ENCODE peak calls at places on chromosomes 6 and 20, in nine cellular contexts. H is transverse colon; I is CD4-positive, CD25-positive, alpha-beta regulatory T cell; F is esophagus squamous epithelium; E is stomach; N is psoas muscle; Y is pancreas; Q is RWPE1; B is hepatocyte. S is an unnamed sample.

GRCh38 chr20:35954907-35955251 is 577 bp upstream of the SCAND1 start:
- DNase-seq in Q (peak), F (no peak), H (no peak), Y (no peak), E (no peak), I (peak), N (no peak), B (no peak), S (no peak)

GRCh38 chr6:52603000-52603795 is 26.3 kb upstream of the TRAM2 start:
- DNase-seq in N (no peak), B (peak), H (no peak), I (no peak), E (no peak), Q (no peak), Y (no peak), F (no peak), S (no peak)

GRCh38 chr6:21885532-21886089 is 292.1 kb downstream of the SOX4 start:
- DNase-seq in B (peak), I (no peak), E (peak), Y (no peak), F (no peak), Q (peak), H (no peak), N (peak), S (peak)

GRCh38 chr6:142945071-142945445 is at the start of gene HIVEP2:
- DNase-seq in Q (peak), I (peak), H (peak), N (peak), B (peak), E (peak), F (peak), Y (peak), S (peak)

GRCh38 chr6:52157301-52157930 is 28.8 kb upstream of the IL17A start:
- DNase-seq in N (no peak), E (no peak), I (no peak), F (no peak), Y (no peak), B (no peak), H (no peak), Q (no peak), S (no peak)

GRCh38 chr6:33419580-33420492 is at the start of gene SYNGAP1:
- DNase-seq in H (peak), Y (no peak), N (peak), I (no peak), F (no peak), Q (no peak), E (no peak), B (peak), S (no peak)

GRCh38 chr6:139748353-139749146 is 374.1 kb upstream of the CITED2 start:
- DNase-seq in F (no peak), H (no peak), Y (no peak), E (no peak), Q (no peak), I (no peak), N (no peak), B (peak), S (no peak)

GRCh38 chr6:25307805-25308494 is 28.8 kb downstream of the CARMIL1 start:
- DNase-seq in I (no peak), B (no peak), Y (no peak), H (no peak), Q (no peak), E (no peak), N (no peak), F (no peak), S (no peak)

GRCh38 chr20:35166242-35166830 is 5.5 kb upstream of the PROCR start:
- DNase-seq in F (no peak), H (no peak), Q (no peak), Y (no peak), B (no peak), I (no peak), E (no peak), N (peak), S (no peak)

GRCh38 chr20:61937963-61938838 is 127.5 kb downstream of the TAF4 start:
- DNase-seq in I (no peak), E (no peak), Y (peak), B (no peak), H (no peak), Q (no peak), N (peak), F (no peak), S (peak)

GRCh38 chr20:48786916-48787676 is 40.7 kb downstream of the PREX1 start:
- DNase-seq in E (no peak), N (no peak), I (no peak), H (no peak), Y (peak), Q (no peak), F (no peak), B (no peak), S (no peak)

GRCh38 chr6:133977983-133978895 is 25.2 kb downstream of the TBPL1 start:
- DNase-seq in B (peak), I (no peak), Y (no peak), Q (peak), N (no peak), F (no peak), H (no peak), E (no peak), S (no peak)

DNA sequence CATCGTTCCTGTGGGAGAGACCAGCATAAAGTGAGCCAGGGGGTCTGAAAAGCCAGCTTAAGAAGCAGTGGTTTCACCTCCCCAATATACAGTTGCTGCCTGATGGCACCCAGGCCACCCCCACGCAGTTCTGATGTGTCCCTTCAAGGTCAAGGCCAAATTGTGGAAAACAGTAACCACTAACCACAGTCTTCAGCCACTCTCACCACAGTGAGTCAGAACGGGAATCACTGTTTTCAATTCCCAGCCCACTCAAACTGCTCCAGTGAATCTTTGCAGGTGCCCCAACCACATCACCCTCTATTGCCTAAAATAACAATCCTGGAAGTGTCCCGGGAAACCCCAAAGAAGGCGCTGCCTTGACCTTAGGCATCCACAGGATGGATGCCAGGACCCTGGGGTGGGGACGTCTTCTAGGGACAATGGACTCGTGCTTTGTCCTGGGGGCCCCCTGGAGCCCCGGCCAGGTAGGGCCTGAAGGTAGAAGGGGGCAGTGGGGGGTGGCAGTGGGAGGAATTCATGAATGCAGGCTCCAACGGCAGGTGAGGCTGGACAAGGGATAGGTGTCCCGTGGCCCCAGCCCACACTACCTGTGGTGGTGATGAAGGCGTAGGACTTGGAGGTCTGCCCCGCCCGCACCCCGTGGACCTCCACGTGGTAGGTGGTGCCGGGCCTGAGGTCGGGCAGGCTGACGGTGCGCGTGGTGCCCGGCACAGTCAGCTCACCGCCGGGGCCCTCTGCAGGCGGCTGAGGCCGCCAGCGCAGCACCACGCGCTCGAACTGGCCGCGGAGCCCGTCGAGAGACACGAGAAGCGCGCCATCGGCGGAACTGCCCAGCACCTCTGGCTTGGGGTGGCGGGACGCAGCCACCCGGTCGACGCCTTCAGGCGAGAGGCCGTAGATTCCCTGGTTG is 22.2 kb downstream of the TNXB start:
- DNase-seq in B (no peak), I (no peak), E (peak), F (no peak), N (peak), Y (no peak), H (no peak), Q (peak), S (no peak)
- H3K27ac ChIP-seq in B (peak), I (no peak), E (peak), F (peak), N (peak), Y (peak), H (peak), Q (peak), S (peak)

DNA sequence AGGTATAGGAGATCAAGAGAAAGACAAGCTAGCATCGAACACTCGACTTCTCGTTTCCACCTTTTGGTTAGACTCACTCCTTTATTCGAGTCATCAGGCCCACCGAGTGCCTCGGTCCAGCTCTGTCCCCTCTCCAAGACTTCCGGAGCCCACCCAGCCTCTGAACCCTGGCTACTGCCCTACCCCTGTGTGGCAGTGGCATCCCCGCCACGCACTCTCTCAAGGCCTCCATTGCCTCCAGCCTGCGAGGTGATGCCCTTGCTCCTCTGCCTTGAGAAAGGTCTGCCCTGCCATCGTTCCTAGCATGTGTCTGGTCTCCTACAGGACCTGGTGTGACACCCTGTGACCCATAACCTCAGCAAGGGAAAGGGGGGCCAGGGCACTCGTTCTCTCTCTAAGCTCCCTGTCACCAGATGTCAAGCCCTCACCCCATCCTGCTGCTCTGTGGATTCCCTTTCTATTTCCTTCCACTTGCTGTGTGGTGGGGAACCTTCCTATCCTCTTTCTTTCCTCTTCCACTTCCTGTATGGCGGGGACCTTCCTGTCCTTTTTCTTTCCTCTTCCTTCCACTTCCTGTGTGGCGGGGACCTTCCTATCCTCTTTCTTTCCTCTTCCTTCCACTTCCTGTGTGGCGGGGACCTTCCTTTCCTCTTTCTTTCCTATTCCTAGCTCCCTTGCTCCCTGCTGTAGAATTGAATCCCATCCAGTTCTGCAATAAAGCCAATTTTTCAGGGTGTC is 44.7 kb upstream of the QKI start:
- DNase-seq in Y (no peak), I (no peak), H (no peak), B (no peak), Q (no peak), N (no peak), F (no peak), E (no peak), S (no peak)
- H3K27ac ChIP-seq in Y (no peak), I (no peak), H (no peak), B (no peak), Q (no peak), N (no peak), F (no peak), E (no peak), S (no peak)

GRCh38 chr6:105178110-105178509 is 1.7 kb downstream of the POPDC3 start:
- DNase-seq in I (no peak), F (no peak), E (no peak), Q (peak), Y (no peak), N (no peak), H (no peak), B (no peak), S (no peak)

GRCh38 chr6:105178636-105179035 is 1.2 kb downstream of the POPDC3 start:
- DNase-seq in N (no peak), Q (no peak), F (no peak), H (no peak), B (no peak), Y (no peak), E (no peak), I (no peak), S (no peak)

GRCh38 chr6:105177521-105177920 is 2.3 kb downstream of the POPDC3 start:
- DNase-seq in H (no peak), B (no peak), F (no peak), Y (no peak), E (no peak), Q (no peak), I (no peak), N (no peak), S (no peak)

GRCh38 chr6:105181981-105182515 is 2.2 kb upstream of the POPDC3 start:
- DNase-seq in B (no peak), I (no peak), N (no peak), Y (no peak), F (no peak), H (no peak), E (no peak), Q (no peak), S (no peak)

DNA sequence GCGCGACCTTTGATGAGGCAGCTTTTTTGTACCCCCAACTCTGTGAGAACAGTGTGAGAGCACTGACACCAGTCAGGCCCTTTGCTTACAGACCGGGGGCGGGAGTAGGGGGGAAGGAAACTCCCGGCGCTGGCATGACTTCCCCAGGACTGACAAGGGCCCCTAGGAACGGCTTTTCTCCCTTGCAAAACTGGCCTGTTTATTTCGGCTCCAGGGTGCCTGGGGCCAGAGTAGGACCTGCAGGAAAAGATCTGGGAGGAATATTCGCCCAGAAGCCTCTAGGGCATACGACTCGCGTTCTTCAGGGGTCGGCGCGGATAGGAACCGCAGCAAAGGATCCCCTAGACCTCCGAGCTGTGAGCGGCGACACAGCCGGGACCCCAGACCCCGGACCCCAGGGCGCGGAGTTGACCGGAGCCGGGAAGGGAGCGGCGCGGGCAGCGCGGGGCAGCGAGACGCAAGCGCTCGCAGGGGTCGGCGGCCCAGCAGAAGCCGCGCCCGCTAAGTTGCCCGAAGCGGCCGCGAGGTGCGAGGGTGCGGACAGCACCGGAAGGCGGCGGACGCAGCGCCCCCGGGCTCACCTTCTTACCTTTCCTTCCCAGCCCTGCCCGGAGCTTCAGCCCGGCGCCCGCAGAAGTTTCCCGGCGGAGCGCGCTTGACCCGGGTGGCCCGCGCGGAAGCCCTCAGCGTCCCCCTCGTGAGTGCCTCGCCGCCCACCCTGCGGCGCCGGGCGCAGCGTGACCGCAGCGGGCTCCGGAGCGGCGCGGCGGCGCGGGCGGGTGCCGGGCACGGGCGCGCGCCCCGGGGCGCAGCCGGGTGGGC is at the start of gene POPDC3:
- DNase-seq in Q (peak), E (peak), F (no peak), N (peak), H (peak), B (peak), I (no peak), Y (peak), S (peak)
- H3K27ac ChIP-seq in Q (peak), E (peak), F (no peak), N (peak), H (no peak), B (no peak), I (no peak), Y (no peak), S (peak)

GRCh38 chr20:1323256-1323655 is 5.7 kb downstream of the SDCBP2 start:
- DNase-seq in H (no peak), F (no peak), I (no peak), E (no peak), B (no peak), N (no peak), Q (no peak), Y (no peak), S (no peak)
- H3K27ac ChIP-seq in H (peak), F (peak), I (no peak), E (peak), B (peak), N (peak), Q (peak), Y (peak), S (peak)

GRCh38 chr6:130203370-130203769 is 19.4 kb downstream of the SAMD3 start:
- DNase-seq in N (no peak), H (no peak), E (no peak), I (no peak), Q (no peak), Y (no peak), B (no peak), F (no peak), S (no peak)

GRCh38 chr6:130204322-130204721 is 18.4 kb downstream of the SAMD3 start:
- DNase-seq in H (no peak), Y (no peak), B (no peak), F (no peak), N (no peak), E (no peak), I (no peak), Q (no peak), S (no peak)

GRCh38 chr6:130202782-130203181 is 20.0 kb downstream of the SAMD3 start:
- DNase-seq in Y (no peak), H (peak), I (no peak), N (no peak), B (no peak), E (no peak), F (no peak), Q (no peak), S (no peak)

GRCh38 chr6:130198483-130199035 is 24.2 kb downstream of the SAMD3 start:
- DNase-seq in B (no peak), E (no peak), H (no peak), Q (no peak), Y (no peak), I (no peak), F (no peak), N (no peak), S (no peak)
- H3K27ac ChIP-seq in B (no peak), E (no peak), H (no peak), Q (no peak), Y (no peak), I (no peak), F (no peak), N (no peak), S (no peak)

GRCh38 chr20:47272893-47273590 is 83.5 kb downstream of the ZMYND8 start:
- DNase-seq in N (no peak), I (peak), Q (peak), Y (no peak), F (no peak), B (peak), H (peak), E (peak), S (peak)
- H3K27ac ChIP-seq in N (peak), I (no peak), Q (peak), Y (peak), F (peak), B (peak), H (peak), E (no peak), S (peak)

DNA sequence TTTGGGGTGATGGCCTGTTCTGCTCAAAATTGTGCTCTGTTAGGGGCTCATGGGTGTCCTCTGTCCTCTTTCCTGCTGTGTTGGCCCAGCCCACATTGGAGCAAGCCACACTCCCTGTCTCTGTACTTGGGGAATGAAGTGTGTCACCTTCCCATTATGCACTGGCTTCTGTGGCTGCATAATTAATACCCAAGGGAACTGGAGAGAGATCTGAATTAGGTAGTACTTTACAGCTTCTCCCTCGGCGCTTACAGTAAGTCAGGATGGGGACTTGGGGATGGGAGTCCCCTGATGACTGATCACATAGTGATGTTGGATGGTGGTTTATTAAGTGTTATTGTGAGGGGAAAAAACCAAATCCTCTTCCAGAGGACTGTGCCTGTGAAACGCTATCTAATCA is 116.6 kb downstream of the FOXO3 start:
- DNase-seq in Y (no peak), H (no peak), F (no peak), Q (no peak), N (no peak), E (no peak), B (no peak), I (no peak), S (no peak)
- H3K27ac ChIP-seq in Y (peak), H (peak), F (no peak), Q (peak), N (peak), E (peak), B (peak), I (no peak), S (peak)

GRCh38 chr6:43310624-43311023 is 2.0 kb upstream of the CRIP3 start:
- DNase-seq in N (no peak), H (no peak), E (no peak), Q (no peak), Y (no peak), B (no peak), I (no peak), F (no peak), S (no peak)
- H3K27ac ChIP-seq in N (no peak), H (no peak), E (no peak), Q (no peak), Y (no peak), B (no peak), I (no peak), F (no peak), S (no peak)